ENCODE peak calls at places on chromosomes 13 and 19, in seven cellular contexts. K, F, B, N, S, Q and Y are unnamed samples.
A peak's percentile ranks its signal among the peaks of the same experiment; 100 is the strongest.

GRCh38 chr19:52959613-52960295 is 2.9 kb downstream of the ZNF816 start:
- DNase-seq in K (no peak), F (no peak), B (no peak), N (no peak), S (no peak), Q (no peak), Y (no peak)

GRCh38 chr19:41940443-41941409 is 12.5 kb upstream of the ERFL start:
- DNase-seq in K (no peak), F (no peak), B (no peak), N (peak; percentile 69), S (peak; percentile 11), Q (no peak), Y (no peak)

GRCh38 chr13:80144493-80144892 is 196.4 kb downstream of the SPRY2 start:
- DNase-seq in K (no peak), F (no peak), B (no peak), N (no peak), S (no peak), Q (no peak), Y (no peak)

GRCh38 chr13:76300688-76301087 is 585.5 kb downstream of the KCTD12 start:
- DNase-seq in K (no peak), F (no peak), B (no peak), N (no peak), S (no peak), Q (no peak), Y (no peak)

GRCh38 chr19:2887391-2887914 is 13.3 kb upstream of the ZNF57 start:
- DNase-seq in K (no peak), F (no peak), B (no peak), N (peak; percentile 75), S (peak; percentile 78), Q (peak; percentile 29), Y (peak; percentile 7)

GRCh38 chr13:65943024-65943423 is 1287.1 kb downstream of the PCDH9 start:
- DNase-seq in K (no peak), F (no peak), B (no peak), N (no peak), S (peak; percentile 53), Q (no peak), Y (no peak)

GRCh38 chr13:50731400-50731799 is 112.1 kb downstream of the DLEU7 start:
- DNase-seq in K (no peak), F (no peak), B (no peak), N (no peak), S (peak; percentile 30), Q (no peak), Y (no peak)

GRCh38 chr13:41611385-41611784 is 154.0 kb downstream of the RGCC start:
- DNase-seq in K (no peak), F (no peak), B (no peak), N (no peak), S (no peak), Q (no peak), Y (no peak)

GRCh38 chr13:96650301-96650886 is 343.9 kb downstream of the OXGR1 start:
- DNase-seq in K (no peak), F (no peak), B (no peak), N (no peak), S (peak; percentile 48), Q (peak; percentile 8), Y (no peak)

GRCh38 chr19:29551774-29552173 is 26.0 kb downstream of the VSTM2B start:
- DNase-seq in K (peak; percentile 1), F (no peak), B (no peak), N (no peak), S (no peak), Q (no peak), Y (no peak)

GRCh38 chr13:40979232-40979631 is 39.9 kb downstream of the ELF1 start:
- DNase-seq in K (no peak), F (no peak), B (no peak), N (no peak), S (no peak), Q (no peak), Y (no peak)

GRCh38 chr19:41434450-41434849 is 5.3 kb downstream of the DMAC2 start:
- DNase-seq in K (no peak), F (no peak), B (no peak), N (no peak), S (no peak), Q (no peak), Y (no peak)

GRCh38 chr19:6744381-6745288 is 5.2 kb downstream of the TRIP10 start:
- DNase-seq in K (peak; percentile 90), F (peak; percentile 54), B (peak; percentile 95), N (no peak), S (peak; percentile 92), Q (peak; percentile 51), Y (no peak)

GRCh38 chr13:44921931-44922758 is 67.1 kb downstream of the NUFIP1 start:
- DNase-seq in K (peak; percentile 64), F (no peak), B (peak; percentile 77), N (no peak), S (peak; percentile 94), Q (peak; percentile 81), Y (no peak)

GRCh38 chr19:18007939-18008673 is at the start of gene ARRDC2:
- DNase-seq in K (peak; percentile 90), F (peak; percentile 88), B (peak; percentile 97), N (peak; percentile 99), S (peak; percentile 92), Q (peak; percentile 42), Y (peak; percentile 83)

GRCh38 chr19:53624776-53625540 is 6.8 kb upstream of the DPRX start:
- DNase-seq in K (no peak), F (no peak), B (no peak), N (no peak), S (peak; percentile 43), Q (no peak), Y (no peak)

GRCh38 chr19:29806098-29806866 is 5.5 kb upstream of the CCNE1 start:
- DNase-seq in K (no peak), F (peak; percentile 41), B (peak; percentile 72), N (no peak), S (peak; percentile 55), Q (no peak), Y (no peak)

GRCh38 chr19:5117421-5117820 is 148.5 kb downstream of the KDM4B start:
- DNase-seq in K (no peak), F (no peak), B (no peak), N (no peak), S (no peak), Q (no peak), Y (no peak)

GRCh38 chr19:7787141-7787540 is 24.1 kb downstream of the CLEC4M start:
- DNase-seq in K (no peak), F (no peak), B (no peak), N (no peak), S (no peak), Q (no peak), Y (no peak)

GRCh38 chr19:695350-695949 is at the start of gene PRSS57:
- DNase-seq in K (no peak), F (no peak), B (no peak), N (no peak), S (no peak), Q (no peak), Y (no peak)

GRCh38 chr13:51731759-51732158 is 72.2 kb downstream of the DHRS12 start:
- DNase-seq in K (no peak), F (no peak), B (no peak), N (no peak), S (peak; percentile 75), Q (no peak), Y (no peak)

GRCh38 chr19:16324064-16324383 is 602 bp upstream of the KLF2 start:
- DNase-seq in K (no peak), F (no peak), B (no peak), N (no peak), S (no peak), Q (no peak), Y (no peak)

GRCh38 chr19:16324384-16325160 is at the start of gene KLF2:
- DNase-seq in K (peak; percentile 93), F (peak; percentile 77), B (peak; percentile 98), N (peak; percentile 95), S (peak; percentile 93), Q (peak; percentile 64), Y (peak; percentile 93)

GRCh38 chr19:16325671-16326400 is 1.2 kb downstream of the KLF2 start:
- DNase-seq in K (no peak), F (peak; percentile 29), B (peak; percentile 70), N (peak; percentile 55), S (no peak), Q (no peak), Y (no peak)

GRCh38 chr19:16326401-16327130 is 1.9 kb downstream of the KLF2 start:
- DNase-seq in K (no peak), F (no peak), B (peak; percentile 66), N (peak; percentile 60), S (no peak), Q (no peak), Y (no peak)

GRCh38 chr19:16325161-16325527 is 518 bp downstream of the KLF2 start:
- DNase-seq in K (no peak), F (peak; percentile 60), B (no peak), N (peak; percentile 65), S (no peak), Q (no peak), Y (peak; percentile 44)
- TF ChIP-seq CTCF in K (no peak), F (no peak), B (peak; percentile 10), N (peak; percentile 29), S (peak; percentile 10), Q (no peak), Y (no peak)

DNA sequence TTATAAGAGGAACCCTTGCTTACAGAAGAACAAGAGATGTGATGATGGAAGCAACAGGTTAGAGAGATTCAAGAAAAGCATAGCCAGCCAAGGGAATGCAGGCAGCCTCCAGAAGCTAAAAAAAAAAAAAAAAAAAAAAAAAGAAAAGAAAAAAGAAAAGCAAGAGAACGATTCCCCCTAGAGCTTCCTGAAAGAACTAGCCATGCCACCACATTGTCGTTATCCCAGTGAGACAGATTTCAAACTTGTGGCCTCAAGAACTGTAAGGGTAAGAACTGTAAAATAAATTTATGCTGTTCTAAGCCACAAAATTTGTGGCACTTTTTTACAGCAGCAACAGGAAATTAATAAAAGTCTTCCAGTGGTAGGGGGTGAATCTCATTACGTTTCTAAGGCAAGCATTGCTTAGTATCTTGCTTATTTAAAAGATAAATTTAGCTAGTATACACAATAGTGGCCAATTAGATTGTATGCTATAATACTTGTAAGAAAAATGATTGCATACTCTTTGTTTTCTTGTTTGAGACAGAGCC is 21.8 kb downstream of the RFXAP start:
- DNase-seq in K (no peak), F (no peak), B (no peak), N (no peak), S (no peak), Q (no peak), Y (no peak)
- TF ChIP-seq CTCF in K (no peak), F (no peak), B (no peak), N (no peak), S (no peak), Q (no peak), Y (no peak)

DNA sequence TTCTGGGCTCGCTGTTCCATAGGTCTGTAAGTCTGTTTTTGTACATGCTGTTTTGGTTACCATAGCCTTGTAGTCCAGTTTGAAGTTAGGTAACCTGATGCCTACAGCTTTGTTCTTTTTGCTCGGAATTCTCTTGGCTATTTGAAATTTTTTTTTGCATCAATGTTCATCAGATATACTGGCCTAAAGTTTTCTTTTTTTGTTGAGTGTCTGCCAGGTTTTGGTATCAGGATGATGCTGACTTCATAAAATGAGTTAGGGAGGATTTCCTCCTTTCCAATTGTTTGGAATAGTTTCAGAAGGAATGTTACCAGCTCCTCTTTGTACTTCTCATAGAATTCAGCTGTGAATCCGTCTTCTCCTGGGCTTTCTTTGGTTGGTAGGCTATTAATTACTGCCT is 397.8 kb upstream of the HTR2A start:
- DNase-seq in K (no peak), F (no peak), B (no peak), N (no peak), S (peak; percentile 20), Q (no peak), Y (no peak)
- TF ChIP-seq CTCF in K (no peak), F (no peak), B (no peak), N (no peak), S (no peak), Q (no peak), Y (no peak)

GRCh38 chr13:108020027-108020426 is 195.3 kb downstream of the LIG4 start:
- DNase-seq in K (peak; percentile 37), F (no peak), B (no peak), N (no peak), S (no peak), Q (no peak), Y (no peak)

GRCh38 chr13:108018371-108018870 is 196.9 kb downstream of the LIG4 start:
- DNase-seq in K (no peak), F (no peak), B (no peak), N (no peak), S (no peak), Q (no peak), Y (no peak)
- TF ChIP-seq CTCF in K (no peak), F (no peak), B (no peak), N (no peak), S (no peak), Q (no peak), Y (no peak)